ENCODE peak calls at places on chromosomes 6 and 20, in nine cellular contexts. J, U, M, S, T, C, N, O and Y are unnamed samples.

GRCh38 chr6:43269273-43270007 is 26.2 kb downstream of the TTBK1 start:
- DNase-seq in J (peak), U (no peak), M (no peak), S (peak), T (no peak), C (peak), N (no peak), O (peak), Y (no peak)

GRCh38 chr20:59018817-59019216 is 412 bp upstream of the TUBB1 start:
- DNase-seq in J (no peak), U (no peak), M (no peak), S (peak), T (no peak), C (peak), N (no peak), O (no peak), Y (no peak)

GRCh38 chr6:116434056-116434725 is 27.0 kb upstream of the CALHM6 start:
- DNase-seq in J (no peak), U (no peak), M (no peak), S (no peak), T (no peak), C (no peak), N (no peak), O (no peak), Y (no peak)

GRCh38 chr20:36613974-36614373 is 8.4 kb downstream of the RAB5IF start:
- DNase-seq in J (no peak), U (no peak), M (no peak), S (no peak), T (no peak), C (no peak), N (no peak), O (peak), Y (no peak)

GRCh38 chr6:42898891-42899361 is 16.9 kb upstream of the PTCRA start:
- DNase-seq in J (peak), U (peak), M (no peak), S (no peak), T (peak), C (peak), N (peak), O (peak), Y (peak)

GRCh38 chr6:29797120-29797519 is 30.5 kb upstream of the HLA-G start:
- DNase-seq in J (no peak), U (no peak), M (no peak), S (no peak), T (no peak), C (no peak), N (no peak), O (no peak), Y (no peak)

GRCh38 chr20:1982666-1983065 is 11.2 kb downstream of the PDYN start:
- DNase-seq in J (no peak), U (no peak), M (no peak), S (no peak), T (no peak), C (no peak), N (no peak), O (no peak), Y (no peak)

GRCh38 chr6:46453221-46453620 is 38.0 kb downstream of the RCAN2 start:
- DNase-seq in J (no peak), U (no peak), M (no peak), S (no peak), T (no peak), C (no peak), N (no peak), O (no peak), Y (no peak)

GRCh38 chr20:51305316-51306052 is 237.0 kb downstream of the NFATC2 start:
- DNase-seq in J (no peak), U (no peak), M (no peak), S (no peak), T (no peak), C (no peak), N (no peak), O (no peak), Y (no peak)

GRCh38 chr6:51323056-51323455 is 504.4 kb downstream of the TFAP2B start:
- DNase-seq in J (no peak), U (no peak), M (no peak), S (no peak), T (no peak), C (no peak), N (no peak), O (no peak), Y (no peak)

GRCh38 chr6:126064257-126064993 is 78.1 kb downstream of the TRMT11 start:
- DNase-seq in J (no peak), U (no peak), M (no peak), S (no peak), T (no peak), C (no peak), N (no peak), O (no peak), Y (no peak)

GRCh38 chr6:142802124-142802523 is 142.9 kb downstream of the HIVEP2 start:
- DNase-seq in J (no peak), U (peak), M (no peak), S (no peak), T (no peak), C (peak), N (no peak), O (no peak), Y (no peak)

GRCh38 chr6:142478117-142478516 is 176.3 kb downstream of the ADGRG6 start:
- DNase-seq in J (peak), U (no peak), M (no peak), S (no peak), T (peak), C (no peak), N (no peak), O (no peak), Y (no peak)

GRCh38 chr20:37567331-37567665 is 39.6 kb upstream of the BLCAP start:
- DNase-seq in J (no peak), U (no peak), M (no peak), S (no peak), T (no peak), C (no peak), N (no peak), O (peak), Y (peak)

GRCh38 chr6:66628917-66629316 is 921.9 kb upstream of the EYS start:
- DNase-seq in J (no peak), U (no peak), M (no peak), S (no peak), T (no peak), C (no peak), N (no peak), O (no peak), Y (no peak)

GRCh38 chr20:44624152-44624551 is 27.3 kb downstream of the ADA start:
- DNase-seq in J (no peak), U (no peak), M (no peak), S (no peak), T (no peak), C (no peak), N (no peak), O (no peak), Y (no peak)

GRCh38 chr6:163572612-163573011 is 158.1 kb downstream of the QKI start:
- DNase-seq in J (no peak), U (no peak), M (no peak), S (no peak), T (no peak), C (no peak), N (no peak), O (no peak), Y (no peak)

GRCh38 chr6:124203812-124204167 is 400.1 kb downstream of the NKAIN2 start:
- DNase-seq in J (no peak), U (no peak), M (no peak), S (no peak), T (no peak), C (no peak), N (no peak), O (no peak), Y (no peak)

GRCh38 chr6:119871520-119871919 is 522.0 kb upstream of the MAN1A1 start:
- DNase-seq in J (no peak), U (no peak), M (no peak), S (no peak), T (no peak), C (no peak), N (no peak), O (no peak), Y (no peak)

GRCh38 chr20:24353135-24353694 is 116.2 kb upstream of the SYNDIG1 start:
- DNase-seq in J (no peak), U (no peak), M (no peak), S (no peak), T (no peak), C (no peak), N (no peak), O (no peak), Y (no peak)

GRCh38 chr6:33092385-33092784 is 16.6 kb downstream of the HLA-DPB1 start:
- DNase-seq in J (no peak), U (no peak), M (no peak), S (no peak), T (no peak), C (no peak), N (no peak), O (no peak), Y (no peak)